ENCODE peak calls at places on chromosomes 7 and 10, in seven cellular contexts. One of them, this sample, is unnamed.

GRCh38 chr10:96803265-96803664 is 28.8 kb upstream of the LCOR start:
- DNase-seq in HepG2: no peak
- DNase-seq in endothelial cell of umbilical vein: no peak
- DNase-seq in HCT116: no peak
- DNase-seq in K562: no peak
- DNase-seq in GM12878: no peak
- DNase-seq in H1: no peak
- DNase-seq in this sample: no peak

GRCh38 chr10:72122221-72122620 is 33.9 kb upstream of the SPOCK2 start:
- DNase-seq in HepG2: no peak
- DNase-seq in endothelial cell of umbilical vein: no peak
- DNase-seq in HCT116: no peak
- DNase-seq in K562: no peak
- DNase-seq in GM12878: no peak
- DNase-seq in H1: no peak
- DNase-seq in this sample: no peak

GRCh38 chr7:620052-620451 is 100.4 kb upstream of the PDGFA start:
- DNase-seq in HepG2: no peak
- DNase-seq in endothelial cell of umbilical vein: peak
- DNase-seq in HCT116: no peak
- DNase-seq in K562: peak
- DNase-seq in GM12878: no peak
- DNase-seq in H1: no peak
- DNase-seq in this sample: no peak

GRCh38 chr10:75399461-75400162 is 2.0 kb downstream of the ZNF503 start:
- DNase-seq in HepG2: peak
- DNase-seq in endothelial cell of umbilical vein: peak
- DNase-seq in HCT116: no peak
- DNase-seq in K562: peak
- DNase-seq in GM12878: no peak
- DNase-seq in H1: peak
- DNase-seq in this sample: no peak

GRCh38 chr10:63384675-63385074 is 81.1 kb downstream of the JMJD1C start:
- DNase-seq in HepG2: no peak
- DNase-seq in endothelial cell of umbilical vein: no peak
- DNase-seq in HCT116: no peak
- DNase-seq in K562: no peak
- DNase-seq in GM12878: no peak
- DNase-seq in H1: no peak
- DNase-seq in this sample: no peak

GRCh38 chr7:17010637-17011300 is 129.0 kb upstream of the AGR3 start:
- DNase-seq in HepG2: no peak
- DNase-seq in endothelial cell of umbilical vein: no peak
- DNase-seq in HCT116: no peak
- DNase-seq in K562: no peak
- DNase-seq in GM12878: no peak
- DNase-seq in H1: no peak
- DNase-seq in this sample: no peak

GRCh38 chr10:31582365-31583052 is 263.5 kb downstream of the ZEB1 start:
- DNase-seq in HepG2: no peak
- DNase-seq in endothelial cell of umbilical vein: peak
- DNase-seq in HCT116: peak
- DNase-seq in K562: no peak
- DNase-seq in GM12878: no peak
- DNase-seq in H1: no peak
- DNase-seq in this sample: no peak

GRCh38 chr10:130464426-130464825 is 328.2 kb downstream of the GLRX3 start:
- DNase-seq in HepG2: no peak
- DNase-seq in endothelial cell of umbilical vein: no peak
- DNase-seq in HCT116: no peak
- DNase-seq in K562: no peak
- DNase-seq in GM12878: no peak
- DNase-seq in H1: peak
- DNase-seq in this sample: no peak

GRCh38 chr7:121012170-121012874 is 23.8 kb downstream of the CPED1 start:
- DNase-seq in HepG2: no peak
- DNase-seq in endothelial cell of umbilical vein: no peak
- DNase-seq in HCT116: no peak
- DNase-seq in K562: no peak
- DNase-seq in GM12878: no peak
- DNase-seq in H1: no peak
- DNase-seq in this sample: no peak

GRCh38 chr10:79381804-79382221 is 34.5 kb downstream of the PPIF start:
- DNase-seq in HepG2: peak
- DNase-seq in endothelial cell of umbilical vein: no peak
- DNase-seq in HCT116: no peak
- DNase-seq in K562: peak
- DNase-seq in GM12878: no peak
- DNase-seq in H1: peak
- DNase-seq in this sample: no peak

GRCh38 chr7:19404912-19405329 is 259.7 kb upstream of the FERD3L start:
- DNase-seq in HepG2: no peak
- DNase-seq in endothelial cell of umbilical vein: peak
- DNase-seq in HCT116: peak
- DNase-seq in K562: no peak
- DNase-seq in GM12878: no peak
- DNase-seq in H1: no peak
- DNase-seq in this sample: peak

GRCh38 chr7:115678049-115678982 is 352.2 kb downstream of the TFEC start:
- DNase-seq in HepG2: peak
- DNase-seq in endothelial cell of umbilical vein: no peak
- DNase-seq in HCT116: no peak
- DNase-seq in K562: no peak
- DNase-seq in GM12878: no peak
- DNase-seq in H1: no peak
- DNase-seq in this sample: no peak

GRCh38 chr10:132941640-132942051 is 724 bp downstream of the CFAP46 start:
- DNase-seq in HepG2: no peak
- DNase-seq in endothelial cell of umbilical vein: no peak
- DNase-seq in HCT116: no peak
- DNase-seq in K562: no peak
- DNase-seq in GM12878: no peak
- DNase-seq in H1: no peak
- DNase-seq in this sample: no peak

GRCh38 chr10:132944510-132944909 is 2.1 kb upstream of the CFAP46 start:
- DNase-seq in HepG2: no peak
- DNase-seq in endothelial cell of umbilical vein: no peak
- DNase-seq in HCT116: no peak
- DNase-seq in K562: no peak
- DNase-seq in GM12878: no peak
- DNase-seq in H1: no peak
- DNase-seq in this sample: no peak

GRCh38 chr10:132942101-132942739 is at the start of gene CFAP46:
- DNase-seq in HepG2: no peak
- DNase-seq in endothelial cell of umbilical vein: peak
- DNase-seq in HCT116: peak
- DNase-seq in K562: no peak
- DNase-seq in GM12878: no peak
- DNase-seq in H1: peak
- DNase-seq in this sample: no peak

GRCh38 chr10:132943555-132944404 is 1.4 kb upstream of the CFAP46 start:
- DNase-seq in HepG2: no peak
- DNase-seq in endothelial cell of umbilical vein: no peak
- DNase-seq in HCT116: no peak
- DNase-seq in K562: no peak
- DNase-seq in GM12878: no peak
- DNase-seq in H1: no peak
- DNase-seq in this sample: no peak

GRCh38 chr10:132942740-132943554 is 577 bp upstream of the CFAP46 start:
- DNase-seq in HepG2: no peak
- DNase-seq in endothelial cell of umbilical vein: no peak
- DNase-seq in HCT116: no peak
- DNase-seq in K562: no peak
- DNase-seq in GM12878: no peak
- DNase-seq in H1: no peak
- DNase-seq in this sample: no peak
- TF ChIP-seq EZH2 in HepG2: no peak
- TF ChIP-seq EZH2 in endothelial cell of umbilical vein: no peak
- TF ChIP-seq EZH2 in HCT116: no peak
- TF ChIP-seq EZH2 in K562: no peak
- TF ChIP-seq EZH2 in GM12878: no peak
- TF ChIP-seq EZH2 in H1: no peak
- TF ChIP-seq EZH2 in this sample: no peak

GRCh38 chr7:22417349-22417748 is 60.4 kb upstream of the RAPGEF5 start:
- DNase-seq in HepG2: no peak
- DNase-seq in endothelial cell of umbilical vein: no peak
- DNase-seq in HCT116: no peak
- DNase-seq in K562: no peak
- DNase-seq in GM12878: no peak
- DNase-seq in H1: no peak
- DNase-seq in this sample: no peak

GRCh38 chr7:22414424-22414823 is 57.5 kb upstream of the RAPGEF5 start:
- DNase-seq in HepG2: no peak
- DNase-seq in endothelial cell of umbilical vein: no peak
- DNase-seq in HCT116: no peak
- DNase-seq in K562: no peak
- DNase-seq in GM12878: no peak
- DNase-seq in H1: no peak
- DNase-seq in this sample: no peak

GRCh38 chr7:22413211-22413610 is 56.3 kb upstream of the RAPGEF5 start:
- DNase-seq in HepG2: no peak
- DNase-seq in endothelial cell of umbilical vein: no peak
- DNase-seq in HCT116: no peak
- DNase-seq in K562: no peak
- DNase-seq in GM12878: no peak
- DNase-seq in H1: no peak
- DNase-seq in this sample: no peak

GRCh38 chr7:22406715-22407114 is 49.8 kb upstream of the RAPGEF5 start:
- DNase-seq in HepG2: no peak
- DNase-seq in endothelial cell of umbilical vein: no peak
- DNase-seq in HCT116: no peak
- DNase-seq in K562: no peak
- DNase-seq in GM12878: no peak
- DNase-seq in H1: no peak
- DNase-seq in this sample: no peak

GRCh38 chr7:22411977-22412693 is 55.2 kb upstream of the RAPGEF5 start:
- DNase-seq in HepG2: no peak
- DNase-seq in endothelial cell of umbilical vein: no peak
- DNase-seq in HCT116: no peak
- DNase-seq in K562: no peak
- DNase-seq in GM12878: no peak
- DNase-seq in H1: no peak
- DNase-seq in this sample: no peak
- H3K9ac ChIP-seq in HepG2: no peak
- H3K9ac ChIP-seq in endothelial cell of umbilical vein: no peak
- H3K9ac ChIP-seq in HCT116: no peak
- H3K9ac ChIP-seq in K562: no peak
- H3K9ac ChIP-seq in GM12878: no peak
- H3K9ac ChIP-seq in H1: no peak
- H3K9ac ChIP-seq in this sample: no peak

GRCh38 chr7:157595086-157595855 is 258.5 kb downstream of the DNAJB6 start:
- DNase-seq in HepG2: no peak
- DNase-seq in endothelial cell of umbilical vein: no peak
- DNase-seq in HCT116: no peak
- DNase-seq in K562: no peak
- DNase-seq in GM12878: no peak
- DNase-seq in H1: no peak
- DNase-seq in this sample: no peak
- TF ChIP-seq POLR2AphosphoS5 in HepG2: no peak
- TF ChIP-seq POLR2AphosphoS5 in endothelial cell of umbilical vein: no peak
- TF ChIP-seq POLR2AphosphoS5 in HCT116: no peak
- TF ChIP-seq POLR2AphosphoS5 in K562: no peak
- TF ChIP-seq POLR2AphosphoS5 in GM12878: no peak
- TF ChIP-seq POLR2AphosphoS5 in H1: peak
- TF ChIP-seq POLR2AphosphoS5 in this sample: no peak

DNA sequence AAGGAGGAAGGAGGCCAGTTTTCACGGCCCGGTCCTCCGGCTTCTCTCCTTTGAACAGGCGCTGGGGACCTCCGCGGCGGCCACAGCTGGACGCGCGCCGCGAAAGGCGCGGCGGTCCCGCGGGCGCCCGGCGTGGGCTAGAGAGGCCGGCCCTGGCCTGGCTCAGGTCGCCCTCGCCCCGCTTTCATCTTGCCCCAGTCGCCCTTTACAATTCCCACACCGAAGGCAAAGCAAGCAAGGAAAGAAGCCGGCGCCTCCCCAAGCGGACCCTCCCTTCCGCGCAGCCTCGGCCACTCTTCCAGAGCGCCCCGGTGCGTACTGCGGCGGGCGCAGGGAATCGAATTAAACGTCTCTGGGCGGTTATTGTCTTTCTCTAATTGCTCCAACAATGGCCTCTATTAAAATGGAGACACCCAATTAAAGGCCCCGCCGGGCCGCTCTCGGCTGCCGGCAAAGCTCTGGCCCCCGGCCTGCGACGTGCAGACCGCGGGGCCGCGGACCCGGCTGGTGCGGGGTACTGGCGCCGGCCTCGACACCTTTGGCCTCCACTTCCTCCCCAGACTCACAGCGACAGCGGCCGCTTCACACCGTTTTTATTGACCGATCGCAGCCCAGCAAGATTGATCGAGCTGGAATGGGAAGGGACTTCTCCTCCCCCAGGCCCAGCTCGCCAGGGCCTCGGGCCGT is 4.5 kb upstream of the GATA3 start:
- DNase-seq in HepG2: no peak
- DNase-seq in endothelial cell of umbilical vein: peak
- DNase-seq in HCT116: no peak
- DNase-seq in K562: no peak
- DNase-seq in GM12878: no peak
- DNase-seq in H1: peak
- DNase-seq in this sample: no peak
- TF ChIP-seq EZH2 in HepG2: peak
- TF ChIP-seq EZH2 in endothelial cell of umbilical vein: no peak
- TF ChIP-seq EZH2 in HCT116: no peak
- TF ChIP-seq EZH2 in K562: no peak
- TF ChIP-seq EZH2 in GM12878: no peak
- TF ChIP-seq EZH2 in H1: peak
- TF ChIP-seq EZH2 in this sample: no peak